ENCODE peak calls at places on chromosome 3, in eight cellular contexts. X is HCT116, W is Panc1, T is K562, E is HL-60, I is spleen, R is esophagus muscularis mucosa, V is GM23338. J is an unnamed sample.

GRCh38 chr3:46947981-46948791 is 28.4 kb downstream of the CCDC12 start:
- DNase-seq in X (peak), I (peak), T (peak), R (no peak), W (no peak), E (peak), V (no peak), J (no peak)

GRCh38 chr3:14404396-14405119 is 2.2 kb downstream of the SLC6A6 start:
- DNase-seq in R (no peak), T (no peak), X (no peak), V (no peak), I (no peak), E (no peak), W (no peak), J (no peak)

GRCh38 chr3:190382082-190382481 is 5.9 kb upstream of the CLDN16 start:
- DNase-seq in I (no peak), V (no peak), X (no peak), W (no peak), R (no peak), E (no peak), T (no peak), J (no peak)

GRCh38 chr3:141373768-141374526 is 5.6 kb downstream of the ZBTB38 start:
- DNase-seq in E (no peak), T (peak), V (peak), I (no peak), X (no peak), R (no peak), W (no peak), J (no peak)

GRCh38 chr3:105347625-105348302 is 18.9 kb upstream of the ALCAM start:
- DNase-seq in I (no peak), V (no peak), X (no peak), R (no peak), W (no peak), E (no peak), T (no peak), J (no peak)

GRCh38 chr3:40780341-40780800 is 255.6 kb downstream of the ZNF621 start:
- DNase-seq in T (no peak), R (peak), I (no peak), X (no peak), E (no peak), W (no peak), V (peak), J (no peak)

GRCh38 chr3:184116017-184116416 is 19.1 kb upstream of the EIF2B5 start:
- DNase-seq in T (no peak), R (no peak), W (no peak), I (no peak), E (no peak), X (no peak), V (no peak), J (no peak)

GRCh38 chr3:196431193-196432136 is 762 bp downstream of the UBXN7 start:
- DNase-seq in V (peak), W (no peak), R (no peak), T (peak), X (no peak), E (no peak), I (peak), J (no peak)

GRCh38 chr3:126340596-126340942 is 16.6 kb downstream of the KLF15 start:
- DNase-seq in E (no peak), X (no peak), R (no peak), W (no peak), V (no peak), I (peak), T (no peak), J (no peak)

GRCh38 chr3:123640311-123641083 is 55.6 kb upstream of the HACD2 start:
- DNase-seq in E (no peak), I (peak), T (no peak), X (no peak), R (no peak), V (no peak), W (no peak), J (no peak)

GRCh38 chr3:197404754-197405153 is 106.3 kb upstream of the DLG1 start:
- DNase-seq in E (no peak), X (no peak), R (no peak), W (no peak), I (peak), V (no peak), T (no peak), J (no peak)

GRCh38 chr3:197408177-197408957 is 110.0 kb upstream of the DLG1 start:
- DNase-seq in E (no peak), V (no peak), I (peak), W (no peak), R (no peak), T (no peak), X (no peak), J (no peak)

DNA sequence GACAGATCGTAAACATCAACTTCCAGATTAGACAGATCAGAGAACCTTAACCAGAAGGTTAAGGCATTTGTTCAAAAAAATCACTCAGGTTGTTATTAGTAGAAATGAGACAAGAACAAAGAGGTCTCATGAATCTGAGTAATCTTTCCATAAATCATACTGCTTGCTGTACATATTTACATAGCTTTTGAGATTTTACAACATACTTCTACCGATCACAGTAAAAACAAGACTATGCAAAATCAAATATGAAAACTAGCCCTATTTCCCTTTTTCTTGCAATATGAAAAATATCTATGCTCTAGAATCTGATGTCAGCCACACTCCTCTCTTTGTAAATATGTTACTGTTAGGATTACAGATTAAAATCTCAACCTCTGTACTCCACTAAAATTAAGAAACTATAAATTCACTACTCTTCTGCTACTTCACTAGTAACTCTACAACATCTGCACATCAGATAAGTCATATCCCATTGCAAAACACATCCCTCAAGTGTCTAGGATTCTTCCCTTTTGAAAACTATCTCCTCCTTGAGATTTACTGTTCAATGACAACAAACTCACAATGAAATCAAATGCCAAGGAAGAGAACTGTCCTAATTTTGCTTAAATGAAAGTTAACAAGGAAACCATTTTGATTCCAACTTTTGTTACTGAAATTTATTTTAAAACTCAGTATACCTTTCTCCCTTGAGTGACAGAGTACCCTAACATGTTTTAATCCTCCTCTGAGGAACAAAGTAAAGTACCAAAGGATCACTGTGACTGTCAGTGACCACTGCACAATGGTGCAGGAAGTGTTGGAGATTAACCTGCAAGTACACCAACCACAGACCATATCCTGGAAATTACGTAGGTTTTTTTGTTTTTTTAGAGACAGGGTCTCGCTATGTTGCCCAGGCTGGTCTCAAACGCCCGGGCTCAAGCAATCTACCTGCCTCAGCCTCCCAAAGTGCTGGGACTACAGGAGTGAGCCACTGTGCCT is 12.8 kb downstream of the DCUN1D1 start:
- DNase-seq in R (no peak), I (no peak), T (no peak), V (no peak), W (no peak), E (no peak), X (no peak), J (no peak)
- TF ChIP-seq POLR2AphosphoS5 in R (no peak), I (no peak), T (no peak), V (no peak), W (no peak), E (no peak), X (no peak), J (no peak)

DNA sequence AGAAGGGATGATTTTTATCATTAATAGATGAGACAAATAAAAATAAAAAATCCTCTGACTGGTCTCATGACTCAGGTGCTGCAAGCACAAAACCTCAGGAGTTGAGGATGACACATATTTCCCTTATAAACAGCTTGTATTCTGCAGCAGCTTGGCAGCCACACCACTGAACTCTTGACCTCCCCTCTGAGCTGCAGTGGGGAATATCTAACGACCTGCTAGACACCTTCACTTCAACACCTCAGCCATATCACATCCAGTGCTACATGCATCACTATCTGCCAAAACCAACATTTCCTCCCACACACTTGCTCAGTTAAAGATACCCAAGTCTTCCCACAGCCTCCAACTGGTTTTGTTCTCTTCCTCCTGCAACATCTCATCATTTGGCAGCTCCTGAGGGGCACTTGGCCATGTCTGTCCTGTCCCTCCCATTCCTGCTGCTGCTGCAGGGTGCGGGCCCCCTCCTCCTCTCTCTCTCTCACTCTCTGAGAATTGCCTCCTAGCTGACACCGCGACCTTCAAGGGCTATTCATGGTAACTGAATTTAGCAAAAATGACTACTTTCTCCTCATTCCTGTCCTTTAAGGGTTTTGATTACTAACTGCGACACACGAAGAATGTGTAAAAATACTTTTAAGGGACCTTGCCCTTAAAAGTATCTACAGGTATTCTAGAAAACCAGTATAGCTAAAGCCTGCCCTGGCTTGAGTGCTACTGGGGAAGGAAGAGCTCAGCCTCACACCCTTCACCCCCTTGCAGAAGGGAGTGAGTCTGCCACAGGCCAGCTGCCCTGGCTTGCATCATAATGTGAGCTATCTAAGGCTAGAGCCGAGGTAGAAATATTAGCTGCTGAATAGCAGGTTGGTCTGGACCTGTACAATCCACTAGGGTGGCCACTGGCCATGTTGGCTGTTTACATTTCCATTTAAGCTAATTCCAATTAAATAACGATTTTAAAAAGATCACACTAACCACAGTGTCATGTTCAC is 5.0 kb upstream of the CCR9 start:
- DNase-seq in W (no peak), E (no peak), R (no peak), X (no peak), I (no peak), V (no peak), T (peak), J (no peak)
- TF ChIP-seq POLR2AphosphoS5 in W (no peak), E (no peak), R (no peak), X (no peak), I (no peak), V (no peak), T (peak), J (peak)

GRCh38 chr3:193677734-193678133 is 84.7 kb downstream of the OPA1 start:
- DNase-seq in W (no peak), T (no peak), E (no peak), X (no peak), I (no peak), V (no peak), R (no peak), J (no peak)

GRCh38 chr3:193674714-193675113 is 81.7 kb downstream of the OPA1 start:
- DNase-seq in V (no peak), W (no peak), E (no peak), I (no peak), X (no peak), T (no peak), R (no peak), J (no peak)

DNA sequence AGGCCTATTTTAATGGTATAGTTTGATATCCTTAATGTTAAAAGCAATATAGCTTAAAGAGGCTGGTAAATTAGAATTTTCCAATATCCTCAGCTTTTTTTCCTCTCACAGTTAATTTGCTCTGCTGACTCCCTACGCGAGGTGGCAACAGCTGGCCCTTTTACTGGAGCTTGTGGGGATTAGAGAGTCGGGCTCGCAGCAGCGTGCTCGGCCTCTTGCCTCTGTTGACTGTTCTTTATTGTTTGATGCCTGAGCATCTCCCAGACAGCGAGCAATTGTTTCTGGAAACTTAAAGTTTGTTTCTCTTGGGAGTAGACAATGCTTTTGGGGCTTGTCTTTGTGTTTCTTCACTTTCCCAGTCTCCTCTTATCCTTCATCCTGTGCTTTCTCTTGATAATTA is 80.8 kb downstream of the OPA1 start:
- DNase-seq in T (no peak), W (no peak), X (no peak), R (no peak), E (no peak), I (no peak), V (no peak), J (no peak)
- TF ChIP-seq POLR2AphosphoS5 in T (no peak), W (no peak), X (no peak), R (no peak), E (no peak), I (no peak), V (no peak), J (no peak)

GRCh38 chr3:150215616-150216015 is 192.5 kb upstream of the TSC22D2 start:
- DNase-seq in R (peak), X (no peak), V (no peak), T (no peak), I (no peak), W (no peak), E (no peak), J (no peak)

GRCh38 chr3:150213577-150213976 is 194.5 kb upstream of the TSC22D2 start:
- DNase-seq in V (no peak), R (no peak), X (no peak), E (no peak), I (no peak), W (no peak), T (no peak), J (no peak)

GRCh38 chr3:150216041-150216811 is 191.9 kb upstream of the TSC22D2 start:
- DNase-seq in V (no peak), R (peak), E (no peak), X (no peak), I (no peak), W (no peak), T (no peak), J (no peak)

GRCh38 chr3:150210461-150211110 is 197.5 kb upstream of the TSC22D2 start:
- DNase-seq in T (no peak), X (no peak), W (no peak), I (no peak), V (peak), R (no peak), E (no peak), J (no peak)
- TF ChIP-seq POLR2AphosphoS5 in T (no peak), X (no peak), W (no peak), I (no peak), V (no peak), R (no peak), E (no peak), J (no peak)

GRCh38 chr3:142560118-142560517 is 18.4 kb downstream of the ATR start:
- DNase-seq in V (no peak), T (no peak), W (no peak), E (no peak), R (no peak), X (no peak), I (no peak), J (no peak)

GRCh38 chr3:142568393-142569017 is 10.0 kb downstream of the ATR start:
- DNase-seq in V (peak), X (no peak), E (no peak), I (no peak), W (no peak), R (no peak), T (peak), J (no peak)

GRCh38 chr3:142563491-142563997 is 15.0 kb downstream of the ATR start:
- DNase-seq in W (no peak), R (no peak), T (no peak), V (no peak), E (no peak), X (no peak), I (no peak), J (no peak)

DNA sequence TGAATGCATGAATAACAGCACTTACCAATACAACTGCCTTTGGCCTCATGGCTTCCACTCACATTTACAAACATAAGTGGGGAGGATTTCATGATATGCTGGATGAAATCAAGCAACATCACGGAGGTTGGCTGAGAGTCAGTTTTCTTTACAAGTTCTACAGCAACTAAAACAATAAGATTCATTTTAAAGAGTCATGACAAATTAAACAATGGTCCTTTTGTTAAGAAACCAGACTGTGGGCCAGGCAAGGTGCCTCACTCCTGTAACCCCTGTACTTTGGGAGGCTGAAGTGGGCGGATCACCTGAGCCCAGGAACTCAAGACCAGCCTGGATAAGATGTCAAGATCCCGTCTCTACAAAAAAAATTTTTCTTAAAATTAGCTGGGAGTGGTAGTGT is 12.4 kb downstream of the ATR start:
- DNase-seq in E (no peak), X (no peak), R (no peak), W (no peak), V (no peak), T (no peak), I (no peak), J (no peak)
- TF ChIP-seq POLR2AphosphoS5 in E (no peak), X (no peak), R (no peak), W (no peak), V (no peak), T (no peak), I (no peak), J (no peak)

DNA sequence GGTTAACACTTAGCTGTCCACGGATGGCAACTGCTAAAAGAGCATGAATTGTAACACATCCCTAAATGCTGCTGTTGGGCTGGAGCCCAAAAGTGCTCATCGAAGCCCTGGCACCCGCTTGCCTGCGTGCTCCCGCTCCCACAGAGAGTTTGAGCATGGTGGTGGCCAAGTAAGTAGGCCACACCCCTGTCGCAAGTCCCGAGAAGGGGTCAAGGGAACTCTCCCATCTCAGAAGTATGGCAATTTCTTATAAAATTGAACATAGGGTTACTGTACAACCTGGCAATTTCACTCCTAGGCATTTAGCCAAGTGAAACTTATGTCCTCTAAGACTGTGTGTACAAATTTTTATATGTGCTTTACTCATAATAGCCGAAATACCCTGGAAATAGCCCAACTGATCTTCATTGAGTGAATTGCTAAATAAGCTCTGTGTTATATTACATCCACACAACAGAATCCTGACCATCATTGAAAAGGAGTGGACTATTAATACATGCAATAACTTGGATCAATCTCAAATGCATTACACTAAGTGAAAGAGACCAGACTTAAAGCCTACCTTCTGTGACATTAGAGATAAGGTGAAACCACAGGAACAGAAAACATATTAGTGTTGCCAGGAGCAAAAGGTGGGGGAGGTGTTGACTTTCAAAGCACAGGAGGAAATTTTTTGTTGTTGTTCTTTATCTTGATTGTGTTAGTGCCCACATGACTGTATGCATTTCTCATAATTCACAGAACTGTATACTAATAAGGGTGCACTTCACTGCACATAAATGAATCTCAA is 1.5 kb upstream of the GCSAM start:
- DNase-seq in X (no peak), T (no peak), W (no peak), I (no peak), E (no peak), R (no peak), V (no peak), J (no peak)
- TF ChIP-seq POLR2AphosphoS5 in X (no peak), T (no peak), W (no peak), I (no peak), E (no peak), R (no peak), V (no peak), J (no peak)

GRCh38 chr3:15630646-15631350 is 29.3 kb downstream of the BTD start:
- DNase-seq in R (no peak), X (no peak), V (peak), T (no peak), E (no peak), I (no peak), W (no peak), J (no peak)
- TF ChIP-seq POLR2AphosphoS5 in R (no peak), X (no peak), V (no peak), T (no peak), E (no peak), I (no peak), W (peak), J (no peak)

GRCh38 chr3:37308247-37308646 is 133.9 kb upstream of the LRRFIP2 start:
- DNase-seq in W (no peak), X (peak), T (peak), R (no peak), I (no peak), V (peak), E (no peak), J (no peak)
- TF ChIP-seq POLR2AphosphoS5 in W (no peak), X (no peak), T (no peak), R (no peak), I (no peak), V (no peak), E (no peak), J (no peak)